ENCODE peak calls at places on chromosome 2, in ten cellular contexts. One of them, this sample, is unnamed.

GRCh38 chr2:161586517-161587167 is 37.6 kb upstream of the SLC4A10 start:
- DNase-seq in left ventricle myocardium inferior: no peak
- DNase-seq in cardiac fibroblast: peak; percentile 46
- DNase-seq in dorsolateral prefrontal cortex: no peak
- DNase-seq in amniotic epithelial cell: peak; percentile 17
- DNase-seq in osteocyte: no peak
- DNase-seq in activated CD8-positive, alpha-beta memory T cell treated with anti-CD3 and anti-CD28 coated beads for 48 hours: no peak
- DNase-seq in stimulated activated CD8-positive, alpha-beta memory T cell treated with anti-CD3 and anti-CD28 coated beads, Interleukin-7, amount 100 ng/mL, for 1 hour: no peak
- DNase-seq in upper lobe of right lung: no peak
- DNase-seq in ELR: peak; percentile 49
- DNase-seq in this sample: peak; percentile 10

GRCh38 chr2:4992226-4992625 is 700.0 kb upstream of the SOX11 start:
- DNase-seq in left ventricle myocardium inferior: no peak
- DNase-seq in cardiac fibroblast: no peak
- DNase-seq in dorsolateral prefrontal cortex: no peak
- DNase-seq in amniotic epithelial cell: no peak
- DNase-seq in osteocyte: no peak
- DNase-seq in activated CD8-positive, alpha-beta memory T cell treated with anti-CD3 and anti-CD28 coated beads for 48 hours: no peak
- DNase-seq in stimulated activated CD8-positive, alpha-beta memory T cell treated with anti-CD3 and anti-CD28 coated beads, Interleukin-7, amount 100 ng/mL, for 1 hour: no peak
- DNase-seq in upper lobe of right lung: no peak
- DNase-seq in ELR: no peak
- DNase-seq in this sample: no peak

GRCh38 chr2:231475965-231476364 is 11.7 kb upstream of the NCL start:
- DNase-seq in left ventricle myocardium inferior: no peak
- DNase-seq in cardiac fibroblast: no peak
- DNase-seq in dorsolateral prefrontal cortex: no peak
- DNase-seq in amniotic epithelial cell: no peak
- DNase-seq in osteocyte: no peak
- DNase-seq in activated CD8-positive, alpha-beta memory T cell treated with anti-CD3 and anti-CD28 coated beads for 48 hours: no peak
- DNase-seq in stimulated activated CD8-positive, alpha-beta memory T cell treated with anti-CD3 and anti-CD28 coated beads, Interleukin-7, amount 100 ng/mL, for 1 hour: no peak
- DNase-seq in upper lobe of right lung: no peak
- DNase-seq in ELR: no peak
- DNase-seq in this sample: no peak

GRCh38 chr2:177753682-177754475 is 318.7 kb downstream of the PDE11A start:
- DNase-seq in left ventricle myocardium inferior: peak; percentile 67
- DNase-seq in cardiac fibroblast: peak; percentile 71
- DNase-seq in dorsolateral prefrontal cortex: peak; percentile 54
- DNase-seq in amniotic epithelial cell: peak; percentile 99
- DNase-seq in osteocyte: no peak
- DNase-seq in activated CD8-positive, alpha-beta memory T cell treated with anti-CD3 and anti-CD28 coated beads for 48 hours: no peak
- DNase-seq in stimulated activated CD8-positive, alpha-beta memory T cell treated with anti-CD3 and anti-CD28 coated beads, Interleukin-7, amount 100 ng/mL, for 1 hour: no peak
- DNase-seq in upper lobe of right lung: no peak
- DNase-seq in ELR: peak; percentile 74
- DNase-seq in this sample: peak; percentile 48

GRCh38 chr2:133486706-133487305 is 81.5 kb downstream of the NCKAP5 start:
- DNase-seq in left ventricle myocardium inferior: no peak
- DNase-seq in cardiac fibroblast: peak; percentile 32
- DNase-seq in dorsolateral prefrontal cortex: no peak
- DNase-seq in amniotic epithelial cell: no peak
- DNase-seq in osteocyte: no peak
- DNase-seq in activated CD8-positive, alpha-beta memory T cell treated with anti-CD3 and anti-CD28 coated beads for 48 hours: no peak
- DNase-seq in stimulated activated CD8-positive, alpha-beta memory T cell treated with anti-CD3 and anti-CD28 coated beads, Interleukin-7, amount 100 ng/mL, for 1 hour: no peak
- DNase-seq in upper lobe of right lung: no peak
- DNase-seq in ELR: no peak
- DNase-seq in this sample: no peak

GRCh38 chr2:174012347-174013309 is 47.5 kb upstream of the SP3 start:
- DNase-seq in left ventricle myocardium inferior: peak; percentile 85
- DNase-seq in cardiac fibroblast: peak; percentile 63
- DNase-seq in dorsolateral prefrontal cortex: no peak
- DNase-seq in amniotic epithelial cell: peak; percentile 79
- DNase-seq in osteocyte: no peak
- DNase-seq in activated CD8-positive, alpha-beta memory T cell treated with anti-CD3 and anti-CD28 coated beads for 48 hours: no peak
- DNase-seq in stimulated activated CD8-positive, alpha-beta memory T cell treated with anti-CD3 and anti-CD28 coated beads, Interleukin-7, amount 100 ng/mL, for 1 hour: no peak
- DNase-seq in upper lobe of right lung: peak; percentile 85
- DNase-seq in ELR: peak; percentile 55
- DNase-seq in this sample: peak; percentile 55

GRCh38 chr2:152171733-152172132 is 3.8 kb downstream of the STAM2 start:
- DNase-seq in left ventricle myocardium inferior: no peak
- DNase-seq in cardiac fibroblast: peak; percentile 12
- DNase-seq in dorsolateral prefrontal cortex: no peak
- DNase-seq in amniotic epithelial cell: peak; percentile 7
- DNase-seq in osteocyte: no peak
- DNase-seq in activated CD8-positive, alpha-beta memory T cell treated with anti-CD3 and anti-CD28 coated beads for 48 hours: no peak
- DNase-seq in stimulated activated CD8-positive, alpha-beta memory T cell treated with anti-CD3 and anti-CD28 coated beads, Interleukin-7, amount 100 ng/mL, for 1 hour: no peak
- DNase-seq in upper lobe of right lung: no peak
- DNase-seq in ELR: no peak
- DNase-seq in this sample: no peak

GRCh38 chr2:134446431-134447091 is 192.7 kb downstream of the MGAT5 start:
- DNase-seq in left ventricle myocardium inferior: no peak
- DNase-seq in cardiac fibroblast: peak; percentile 45
- DNase-seq in dorsolateral prefrontal cortex: no peak
- DNase-seq in amniotic epithelial cell: peak; percentile 34
- DNase-seq in osteocyte: no peak
- DNase-seq in activated CD8-positive, alpha-beta memory T cell treated with anti-CD3 and anti-CD28 coated beads for 48 hours: no peak
- DNase-seq in stimulated activated CD8-positive, alpha-beta memory T cell treated with anti-CD3 and anti-CD28 coated beads, Interleukin-7, amount 100 ng/mL, for 1 hour: no peak
- DNase-seq in upper lobe of right lung: no peak
- DNase-seq in ELR: peak; percentile 70
- DNase-seq in this sample: peak; percentile 74

GRCh38 chr2:168107322-168107721 is 140.1 kb downstream of the STK39 start:
- DNase-seq in left ventricle myocardium inferior: no peak
- DNase-seq in cardiac fibroblast: no peak
- DNase-seq in dorsolateral prefrontal cortex: no peak
- DNase-seq in amniotic epithelial cell: peak; percentile 12
- DNase-seq in osteocyte: no peak
- DNase-seq in activated CD8-positive, alpha-beta memory T cell treated with anti-CD3 and anti-CD28 coated beads for 48 hours: no peak
- DNase-seq in stimulated activated CD8-positive, alpha-beta memory T cell treated with anti-CD3 and anti-CD28 coated beads, Interleukin-7, amount 100 ng/mL, for 1 hour: no peak
- DNase-seq in upper lobe of right lung: no peak
- DNase-seq in ELR: no peak
- DNase-seq in this sample: no peak

GRCh38 chr2:174787485-174788205 is 23.4 kb upstream of the CHRNA1 start:
- DNase-seq in left ventricle myocardium inferior: no peak
- DNase-seq in cardiac fibroblast: peak; percentile 86
- DNase-seq in dorsolateral prefrontal cortex: peak; percentile 74
- DNase-seq in amniotic epithelial cell: peak; percentile 90
- DNase-seq in osteocyte: peak; percentile 96
- DNase-seq in activated CD8-positive, alpha-beta memory T cell treated with anti-CD3 and anti-CD28 coated beads for 48 hours: no peak
- DNase-seq in stimulated activated CD8-positive, alpha-beta memory T cell treated with anti-CD3 and anti-CD28 coated beads, Interleukin-7, amount 100 ng/mL, for 1 hour: no peak
- DNase-seq in upper lobe of right lung: no peak
- DNase-seq in ELR: peak; percentile 95
- DNase-seq in this sample: peak; percentile 88

GRCh38 chr2:180604077-180604476 is 376.3 kb upstream of the UBE2E3 start:
- DNase-seq in left ventricle myocardium inferior: no peak
- DNase-seq in cardiac fibroblast: peak; percentile 45
- DNase-seq in dorsolateral prefrontal cortex: no peak
- DNase-seq in amniotic epithelial cell: peak; percentile 79
- DNase-seq in osteocyte: no peak
- DNase-seq in activated CD8-positive, alpha-beta memory T cell treated with anti-CD3 and anti-CD28 coated beads for 48 hours: no peak
- DNase-seq in stimulated activated CD8-positive, alpha-beta memory T cell treated with anti-CD3 and anti-CD28 coated beads, Interleukin-7, amount 100 ng/mL, for 1 hour: no peak
- DNase-seq in upper lobe of right lung: no peak
- DNase-seq in ELR: peak; percentile 50
- DNase-seq in this sample: peak; percentile 19

GRCh38 chr2:58427572-58428285 is 186.6 kb upstream of the FANCL start:
- DNase-seq in left ventricle myocardium inferior: no peak
- DNase-seq in cardiac fibroblast: peak; percentile 28
- DNase-seq in dorsolateral prefrontal cortex: peak; percentile 78
- DNase-seq in amniotic epithelial cell: peak; percentile 52
- DNase-seq in osteocyte: no peak
- DNase-seq in activated CD8-positive, alpha-beta memory T cell treated with anti-CD3 and anti-CD28 coated beads for 48 hours: no peak
- DNase-seq in stimulated activated CD8-positive, alpha-beta memory T cell treated with anti-CD3 and anti-CD28 coated beads, Interleukin-7, amount 100 ng/mL, for 1 hour: no peak
- DNase-seq in upper lobe of right lung: no peak
- DNase-seq in ELR: peak; percentile 55
- DNase-seq in this sample: peak; percentile 46